ENCODE peak calls at places on chromosomes 7 and 10, in six cellular contexts. D is neural progenitor cell, L is Peyer's patch, T is HCT116, V is tibial nerve, P is left ventricle myocardium inferior. H is an unnamed sample.

GRCh38 chr7:74275401-74275881 is 13.8 kb upstream of the CLIP2 start:
- DNase-seq in D (peak; percentile 46), L (no peak), T (no peak), V (no peak), P (no peak), H (no peak)

GRCh38 chr7:69364814-69365587 is 233.3 kb upstream of the AUTS2 start:
- DNase-seq in D (no peak), L (no peak), T (no peak), V (no peak), P (no peak), H (no peak)

GRCh38 chr10:106467506-106467905 is 697.0 kb downstream of the SORCS1 start:
- DNase-seq in D (no peak), L (no peak), T (no peak), V (no peak), P (no peak), H (no peak)

GRCh38 chr10:131997366-131998049 is 15.8 kb upstream of the BNIP3 start:
- DNase-seq in D (peak; percentile 57), L (peak; percentile 74), T (no peak), V (peak; percentile 84), P (peak; percentile 59), H (no peak)

GRCh38 chr10:100579261-100579660 is 43.5 kb downstream of the HIF1AN start:
- DNase-seq in D (no peak), L (peak; percentile 18), T (no peak), V (no peak), P (no peak), H (no peak)

GRCh38 chr7:91033574-91033973 is 230.7 kb upstream of the FZD1 start:
- DNase-seq in D (no peak), L (no peak), T (no peak), V (no peak), P (no peak), H (no peak)

GRCh38 chr10:6929157-6929830 is 349.2 kb upstream of the PRKCQ start:
- DNase-seq in D (no peak), L (no peak), T (no peak), V (no peak), P (no peak), H (no peak)

GRCh38 chr7:106285801-106286492 is 1.2 kb upstream of the NAMPT start:
- DNase-seq in D (no peak), L (no peak), T (no peak), V (peak; percentile 38), P (peak; percentile 16), H (no peak)

GRCh38 chr10:66680886-66681285 is 244.9 kb upstream of the LRRTM3 start:
- DNase-seq in D (no peak), L (no peak), T (no peak), V (no peak), P (no peak), H (no peak)

GRCh38 chr7:24024689-24025088 is 259.3 kb upstream of the NPY start:
- DNase-seq in D (peak; percentile 6), L (no peak), T (no peak), V (no peak), P (no peak), H (no peak)

GRCh38 chr7:127897704-127898454 is 133.4 kb downstream of the LRRC4 start:
- DNase-seq in D (no peak), L (no peak), T (no peak), V (no peak), P (no peak), H (no peak)

GRCh38 chr7:142412551-142413193 is 154.8 kb upstream of the PRSS58 start:
- DNase-seq in D (peak; percentile 74), L (peak; percentile 52), T (peak; percentile 69), V (no peak), P (no peak), H (no peak)

GRCh38 chr7:135333196-135333595 is 99.6 kb downstream of the STRA8 start:
- DNase-seq in D (no peak), L (no peak), T (no peak), V (no peak), P (no peak), H (no peak)

GRCh38 chr10:114691442-114691941 is 33.4 kb upstream of the ABLIM1 start:
- DNase-seq in D (no peak), L (no peak), T (no peak), V (no peak), P (no peak), H (no peak)

GRCh38 chr10:48504141-48504885 is 100.6 kb downstream of the ARHGAP22 start:
- DNase-seq in D (no peak), L (no peak), T (no peak), V (no peak), P (no peak), H (no peak)

GRCh38 chr7:158650821-158651225 is 53.8 kb downstream of the NCAPG2 start:
- DNase-seq in D (no peak), L (no peak), T (no peak), V (no peak), P (no peak), H (no peak)

GRCh38 chr10:97079157-97079435 is 106.7 kb downstream of the SLIT1 start:
- DNase-seq in D (no peak), L (no peak), T (no peak), V (no peak), P (no peak), H (no peak)

GRCh38 chr7:116542618-116543017 is 17.8 kb downstream of the CAV1 start:
- DNase-seq in D (no peak), L (no peak), T (no peak), V (no peak), P (no peak), H (no peak)

GRCh38 chr10:108788891-108789290 is 1134.4 kb downstream of the XPNPEP1 start:
- DNase-seq in D (no peak), L (no peak), T (no peak), V (no peak), P (no peak), H (no peak)

DNA sequence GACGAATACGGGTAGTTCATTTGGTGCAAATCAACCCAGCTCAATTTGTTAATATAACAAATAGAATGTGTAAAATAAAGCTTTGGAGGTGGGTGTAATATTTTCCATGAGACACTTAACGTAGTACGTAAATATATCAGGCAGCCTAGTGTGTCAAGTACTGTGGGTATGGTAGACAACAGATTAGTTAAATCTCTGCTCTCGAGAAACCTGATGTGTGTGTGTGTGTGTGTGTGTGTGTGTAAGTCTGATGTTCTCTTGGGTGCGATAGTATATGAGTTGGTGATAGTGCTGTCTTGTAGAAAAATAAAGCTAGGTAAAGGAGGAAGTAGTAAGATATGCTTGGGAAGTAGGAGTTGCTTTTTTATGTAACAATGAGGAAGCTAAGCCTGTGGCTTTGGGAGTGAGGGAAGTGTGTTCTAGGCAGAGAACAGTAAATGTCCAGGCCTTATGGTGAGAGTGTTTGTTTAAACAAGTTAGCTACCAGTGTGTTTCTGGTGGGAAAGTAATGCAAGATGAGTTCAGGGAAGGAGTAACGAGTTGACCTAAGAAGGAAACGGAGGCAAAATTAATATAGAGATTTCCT is 26.1 kb downstream of the WAC start:
- DNase-seq in D (peak; percentile 25), L (no peak), T (no peak), V (no peak), P (no peak), H (no peak)
- H3K27ac ChIP-seq in D (peak overlapping the region; percentile 56), L (no peak overlapping the region), T (no peak overlapping the region), V (no peak overlapping the region), P (peak overlapping the region; percentile 15), H (no peak overlapping the region)

GRCh38 chr7:28980504-28981281 is 22.6 kb upstream of the TRIL start:
- DNase-seq in D (no peak), L (no peak), T (no peak), V (no peak), P (no peak), H (peak; percentile 22)
- H3K27ac ChIP-seq in D (no peak overlapping the region), L (no peak overlapping the region), T (no peak overlapping the region), V (no peak overlapping the region), P (peak overlapping the region; percentile 55), H (no peak overlapping the region)

DNA sequence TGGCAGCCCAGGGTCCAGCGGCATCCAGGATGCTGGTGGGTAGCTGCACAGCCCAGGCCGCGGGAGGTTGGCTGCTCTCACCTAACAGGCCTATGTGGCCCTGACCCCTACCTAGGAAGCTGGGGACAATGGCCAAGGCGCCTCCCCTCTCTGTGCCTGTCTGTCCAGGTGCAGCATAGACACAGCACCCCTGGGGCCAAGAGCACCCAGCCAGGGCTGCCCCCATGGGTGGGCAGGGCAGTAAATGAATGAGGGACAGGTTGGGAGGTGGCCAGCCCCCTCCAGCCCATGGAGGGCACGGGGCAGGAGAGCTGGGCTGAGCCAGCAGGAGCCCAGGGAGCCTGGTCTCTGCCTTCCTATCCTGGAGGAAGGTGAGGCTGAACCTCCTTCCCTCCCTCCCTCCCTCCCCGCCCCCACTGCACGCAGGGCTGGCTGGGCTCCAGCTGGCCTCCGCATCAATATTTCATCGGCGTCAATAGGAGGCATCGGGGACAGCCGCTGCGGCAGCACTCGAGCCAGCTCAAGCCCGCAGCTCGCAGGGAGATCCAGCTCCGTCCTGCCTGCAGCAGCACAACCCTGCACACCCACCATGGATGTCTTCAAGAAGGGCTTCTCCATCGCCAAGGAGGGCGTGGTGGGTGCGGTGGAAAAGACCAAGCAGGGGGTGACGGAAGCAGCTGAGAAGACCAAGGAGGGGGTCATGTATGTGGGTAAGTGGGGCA is at the start of gene SNCG:
- DNase-seq in D (no peak), L (no peak), T (no peak), V (no peak), P (no peak), H (no peak)
- H3K27ac ChIP-seq in D (no peak within 1 kb of the TSS), L (peak within 1 kb of the TSS; percentile 62), T (peak within 1 kb of the TSS; percentile 94), V (peak within 1 kb of the TSS; percentile 67), P (peak within 1 kb of the TSS; percentile 88), H (peak within 1 kb of the TSS; percentile 26)

DNA sequence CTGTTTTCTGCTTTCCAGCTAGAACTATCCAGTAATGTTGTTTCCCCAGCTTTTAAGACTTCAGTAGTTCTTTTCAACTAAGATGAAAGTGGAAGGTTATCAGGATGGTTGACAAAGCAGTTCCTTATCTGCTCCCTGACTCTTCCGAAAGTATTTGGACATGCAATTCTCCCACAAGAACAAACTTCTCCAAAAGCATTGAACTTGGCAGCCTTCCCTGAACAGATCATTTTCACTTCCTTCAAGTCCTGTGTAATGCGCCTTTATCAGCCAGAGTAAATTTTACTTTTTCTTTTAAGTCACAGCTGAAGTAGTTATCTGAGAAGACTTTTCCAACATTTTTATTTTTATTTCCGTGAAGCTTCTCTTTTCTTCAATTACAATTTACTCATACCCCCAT is 39.7 kb downstream of the CDC14C start:
- DNase-seq in D (no peak), L (no peak), T (no peak), V (peak; percentile 55), P (no peak), H (no peak)
- H3K27ac ChIP-seq in D (no peak overlapping the region), L (no peak overlapping the region), T (no peak overlapping the region), V (no peak overlapping the region), P (no peak overlapping the region), H (no peak overlapping the region)

GRCh38 chr10:75404335-75405200 is 3.0 kb upstream of the ZNF503 start:
- DNase-seq in D (peak; percentile 80), L (peak; percentile 57), T (no peak), V (no peak), P (peak; percentile 25), H (no peak)

GRCh38 chr10:75402486-75403143 is 1.1 kb upstream of the ZNF503 start:
- DNase-seq in D (peak; percentile 76), L (peak; percentile 49), T (no peak), V (no peak), P (peak; percentile 35), H (no peak)

GRCh38 chr10:75404023-75404334 is 2.4 kb upstream of the ZNF503 start:
- DNase-seq in D (no peak), L (no peak), T (no peak), V (no peak), P (no peak), H (no peak)

GRCh38 chr10:75401569-75402485 is at the start of gene ZNF503:
- DNase-seq in D (peak; percentile 98), L (peak; percentile 95), T (peak; percentile 94), V (peak; percentile 94), P (peak; percentile 97), H (peak; percentile 88)

GRCh38 chr10:75403144-75404022 is 1.8 kb upstream of the ZNF503 start:
- DNase-seq in D (peak; percentile 87), L (peak; percentile 50), T (no peak), V (peak; percentile 17), P (peak; percentile 30), H (peak; percentile 18)
- H3K27ac ChIP-seq in D (peak overlapping the region; percentile 68), L (peak overlapping the region; percentile 96), T (peak overlapping the region; percentile 97), V (peak overlapping the region; percentile 93), P (peak overlapping the region; percentile 97), H (peak overlapping the region; percentile 88)

H was measured in substantia nigra.